ENCODE peak calls at places on chromosomes 12 and 14, in four cellular contexts. One of them, this sample, is unnamed. For H3K9me3, the result is how much of the 10 kb centered on the place peaks cover.

GRCh38 chr12:111673503-111673902 is 12.3 kb downstream of the BRAP start:
- DNase-seq in hepatocyte: peak
- DNase-seq in right atrium auricular region: no peak
- DNase-seq in esophagus squamous epithelium: no peak
- DNase-seq in this sample: no peak

GRCh38 chr12:15848606-15849005 is 33.6 kb upstream of the STRAP start:
- DNase-seq in hepatocyte: no peak
- DNase-seq in right atrium auricular region: no peak
- DNase-seq in esophagus squamous epithelium: no peak
- DNase-seq in this sample: no peak

GRCh38 chr12:113208041-113208934 is 13.0 kb upstream of the TPCN1 start:
- DNase-seq in hepatocyte: no peak
- DNase-seq in right atrium auricular region: no peak
- DNase-seq in esophagus squamous epithelium: peak
- DNase-seq in this sample: peak

GRCh38 chr14:69471436-69471835 is 13.1 kb upstream of the PLEKHD1 start:
- DNase-seq in hepatocyte: no peak
- DNase-seq in right atrium auricular region: no peak
- DNase-seq in esophagus squamous epithelium: no peak
- DNase-seq in this sample: no peak

GRCh38 chr14:98297567-98297966 is 974.4 kb downstream of the BCL11B start:
- DNase-seq in hepatocyte: no peak
- DNase-seq in right atrium auricular region: no peak
- DNase-seq in esophagus squamous epithelium: no peak
- DNase-seq in this sample: no peak

GRCh38 chr12:18719922-18720321 is 17.9 kb downstream of the PLCZ1 start:
- DNase-seq in hepatocyte: no peak
- DNase-seq in right atrium auricular region: no peak
- DNase-seq in esophagus squamous epithelium: no peak
- DNase-seq in this sample: no peak

GRCh38 chr14:51716610-51717009 is 64.9 kb downstream of the FRMD6 start:
- DNase-seq in hepatocyte: no peak
- DNase-seq in right atrium auricular region: no peak
- DNase-seq in esophagus squamous epithelium: no peak
- DNase-seq in this sample: no peak

GRCh38 chr12:119145367-119145766 is 33.4 kb upstream of the HSPB8 start:
- DNase-seq in hepatocyte: no peak
- DNase-seq in right atrium auricular region: no peak
- DNase-seq in esophagus squamous epithelium: no peak
- DNase-seq in this sample: no peak

GRCh38 chr14:104341532-104342434 is 203.4 kb downstream of the KIF26A start:
- DNase-seq in hepatocyte: peak
- DNase-seq in right atrium auricular region: no peak
- DNase-seq in esophagus squamous epithelium: no peak
- DNase-seq in this sample: no peak

GRCh38 chr14:84987042-84987441 is 542.9 kb upstream of the FLRT2 start:
- DNase-seq in hepatocyte: peak
- DNase-seq in right atrium auricular region: no peak
- DNase-seq in esophagus squamous epithelium: no peak
- DNase-seq in this sample: no peak

GRCh38 chr12:41264281-41264680 is 76.2 kb downstream of the PDZRN4 start:
- DNase-seq in hepatocyte: no peak
- DNase-seq in right atrium auricular region: no peak
- DNase-seq in esophagus squamous epithelium: no peak
- DNase-seq in this sample: no peak

GRCh38 chr14:36402867-36403266 is 82.4 kb upstream of the MBIP start:
- DNase-seq in hepatocyte: no peak
- DNase-seq in right atrium auricular region: no peak
- DNase-seq in esophagus squamous epithelium: no peak
- DNase-seq in this sample: no peak

GRCh38 chr14:99586054-99586760 is 17.8 kb downstream of the CCDC85C start:
- DNase-seq in hepatocyte: no peak
- DNase-seq in right atrium auricular region: no peak
- DNase-seq in esophagus squamous epithelium: no peak
- DNase-seq in this sample: no peak

GRCh38 chr12:55996715-55997534 is at the start of gene SUOX:
- DNase-seq in hepatocyte: peak
- DNase-seq in right atrium auricular region: peak
- DNase-seq in esophagus squamous epithelium: peak
- DNase-seq in this sample: no peak

GRCh38 chr12:104609083-104609844 is 152.5 kb downstream of the CHST11 start:
- DNase-seq in hepatocyte: no peak
- DNase-seq in right atrium auricular region: no peak
- DNase-seq in esophagus squamous epithelium: no peak
- DNase-seq in this sample: no peak

GRCh38 chr12:107593713-107594381 is 91.8 kb upstream of the PWP1 start:
- DNase-seq in hepatocyte: no peak
- DNase-seq in right atrium auricular region: no peak
- DNase-seq in esophagus squamous epithelium: no peak
- DNase-seq in this sample: no peak

GRCh38 chr12:75850751-75851462 is 180.7 kb downstream of the PHLDA1 start:
- DNase-seq in hepatocyte: peak
- DNase-seq in right atrium auricular region: no peak
- DNase-seq in esophagus squamous epithelium: no peak
- DNase-seq in this sample: no peak

GRCh38 chr14:104723651-104724406 is at the start of gene ADSS1:
- DNase-seq in hepatocyte: peak
- DNase-seq in right atrium auricular region: no peak
- DNase-seq in esophagus squamous epithelium: no peak
- DNase-seq in this sample: peak

GRCh38 chr14:20855652-20856291 is 35.4 kb upstream of the RNASE3 start:
- DNase-seq in hepatocyte: peak
- DNase-seq in right atrium auricular region: peak
- DNase-seq in esophagus squamous epithelium: peak
- DNase-seq in this sample: peak

GRCh38 chr14:65392296-65392695 is 20.2 kb upstream of the FUT8 start:
- DNase-seq in hepatocyte: no peak
- DNase-seq in right atrium auricular region: no peak
- DNase-seq in esophagus squamous epithelium: no peak
- DNase-seq in this sample: no peak

GRCh38 chr12:70040141-70040540 is 203.1 kb upstream of the CNOT2 start:
- DNase-seq in hepatocyte: peak
- DNase-seq in right atrium auricular region: no peak
- DNase-seq in esophagus squamous epithelium: no peak
- DNase-seq in this sample: no peak

GRCh38 chr12:115916910-115917668 is 360.4 kb downstream of the MED13L start:
- DNase-seq in hepatocyte: peak
- DNase-seq in right atrium auricular region: no peak
- DNase-seq in esophagus squamous epithelium: no peak
- DNase-seq in this sample: peak

GRCh38 chr12:4271433-4272013 is 2.0 kb upstream of the CCND2 start:
- DNase-seq in hepatocyte: no peak
- DNase-seq in right atrium auricular region: no peak
- DNase-seq in esophagus squamous epithelium: no peak
- DNase-seq in this sample: no peak

GRCh38 chr14:75875958-75876357 is 105.8 kb downstream of the TGFB3 start:
- DNase-seq in hepatocyte: no peak
- DNase-seq in right atrium auricular region: no peak
- DNase-seq in esophagus squamous epithelium: no peak
- DNase-seq in this sample: no peak

GRCh38 chr14:56150645-56151345 is 32.6 kb downstream of the PELI2 start:
- DNase-seq in hepatocyte: no peak
- DNase-seq in right atrium auricular region: no peak
- DNase-seq in esophagus squamous epithelium: no peak
- DNase-seq in this sample: no peak

GRCh38 chr12:56679834-56680575 is 8.1 kb downstream of the PTGES3 start:
- DNase-seq in hepatocyte: no peak
- DNase-seq in right atrium auricular region: peak
- DNase-seq in esophagus squamous epithelium: no peak
- DNase-seq in this sample: no peak

GRCh38 chr14:63901434-63902085 is 48.8 kb downstream of the SYNE2 start:
- DNase-seq in hepatocyte: no peak
- DNase-seq in right atrium auricular region: no peak
- DNase-seq in esophagus squamous epithelium: no peak
- DNase-seq in this sample: no peak

GRCh38 chr14:104420990-104421389 is 158.6 kb upstream of the C14orf180 start:
- DNase-seq in hepatocyte: no peak
- DNase-seq in right atrium auricular region: peak
- DNase-seq in esophagus squamous epithelium: no peak
- DNase-seq in this sample: no peak

GRCh38 chr14:23492618-23493272 is 23.2 kb downstream of the NGDN start:
- DNase-seq in hepatocyte: no peak
- DNase-seq in right atrium auricular region: no peak
- DNase-seq in esophagus squamous epithelium: no peak
- DNase-seq in this sample: no peak

GRCh38 chr12:132006056-132006680 is 56.4 kb downstream of the EP400 start:
- DNase-seq in hepatocyte: no peak
- DNase-seq in right atrium auricular region: no peak
- DNase-seq in esophagus squamous epithelium: no peak
- DNase-seq in this sample: no peak

GRCh38 chr12:86903166-86903565 is 647.0 kb upstream of the MGAT4C start:
- DNase-seq in hepatocyte: no peak
- DNase-seq in right atrium auricular region: no peak
- DNase-seq in esophagus squamous epithelium: no peak
- DNase-seq in this sample: no peak

GRCh38 chr12:40689576-40689975 is 2.7 kb upstream of the CNTN1 start:
- DNase-seq in hepatocyte: no peak
- DNase-seq in right atrium auricular region: no peak
- DNase-seq in esophagus squamous epithelium: no peak
- DNase-seq in this sample: no peak

GRCh38 chr14:24368562-24369252 is 723 bp downstream of the NFATC4 start:
- DNase-seq in hepatocyte: peak
- DNase-seq in right atrium auricular region: no peak
- DNase-seq in esophagus squamous epithelium: no peak
- DNase-seq in this sample: peak

GRCh38 chr14:106393742-106394141 is 867.4 kb downstream of the TMEM121 start:
- DNase-seq in hepatocyte: no peak
- DNase-seq in right atrium auricular region: no peak
- DNase-seq in esophagus squamous epithelium: no peak
- DNase-seq in this sample: no peak
- H3K9me3 ChIP-seq in hepatocyte: under half
- H3K9me3 ChIP-seq in right atrium auricular region: under half
- H3K9me3 ChIP-seq in esophagus squamous epithelium: under half
- H3K9me3 ChIP-seq in this sample: under half

DNA sequence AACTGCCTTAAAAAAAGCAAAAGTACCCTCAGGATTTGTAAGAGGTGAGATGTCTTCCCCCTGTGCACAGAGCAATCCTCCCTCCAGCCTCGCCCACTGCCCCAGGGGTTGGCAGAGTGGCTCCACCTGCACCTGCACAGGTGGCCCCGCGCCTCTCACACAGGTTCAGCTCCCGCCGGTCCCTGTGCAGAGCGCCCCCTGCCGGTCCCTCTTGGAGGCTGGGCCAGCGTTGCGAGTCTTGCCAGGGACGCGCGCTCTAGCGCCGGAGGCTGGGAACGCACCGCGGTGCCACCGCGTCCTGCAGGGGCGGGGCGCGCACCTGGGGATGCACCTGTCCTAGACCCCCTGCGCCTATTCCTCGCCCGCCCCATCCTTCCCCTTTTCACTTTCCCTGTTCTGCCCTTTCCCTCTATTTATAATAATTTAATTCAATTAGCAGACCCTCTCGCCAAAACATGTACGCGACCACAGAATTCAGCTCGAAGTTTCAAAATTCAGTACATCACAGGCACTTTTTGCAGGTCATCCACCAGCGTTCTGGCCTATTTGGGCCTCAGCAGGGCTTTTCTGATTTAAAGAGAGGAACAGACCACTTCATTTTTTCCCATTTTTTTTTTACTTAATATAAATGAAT is 618.6 kb downstream of the AACS start:
- DNase-seq in hepatocyte: peak
- DNase-seq in right atrium auricular region: no peak
- DNase-seq in esophagus squamous epithelium: no peak
- DNase-seq in this sample: no peak
- TF ChIP-seq CTCF in hepatocyte: peak
- TF ChIP-seq CTCF in right atrium auricular region: no peak
- TF ChIP-seq CTCF in esophagus squamous epithelium: peak
- TF ChIP-seq CTCF in this sample: no peak

GRCh38 chr14:89171628-89172027 is 245.4 kb downstream of the FOXN3 start:
- DNase-seq in hepatocyte: no peak
- DNase-seq in right atrium auricular region: no peak
- DNase-seq in esophagus squamous epithelium: no peak
- DNase-seq in this sample: no peak
- H3K9me3 ChIP-seq in hepatocyte: under half
- H3K9me3 ChIP-seq in right atrium auricular region: under half
- H3K9me3 ChIP-seq in esophagus squamous epithelium: under half
- H3K9me3 ChIP-seq in this sample: under half

GRCh38 chr12:46556820-46557524 is 184.4 kb upstream of the SLC38A2 start:
- DNase-seq in hepatocyte: no peak
- DNase-seq in right atrium auricular region: no peak
- DNase-seq in esophagus squamous epithelium: no peak
- DNase-seq in this sample: no peak
- TF ChIP-seq CTCF in hepatocyte: no peak
- TF ChIP-seq CTCF in right atrium auricular region: no peak
- TF ChIP-seq CTCF in esophagus squamous epithelium: no peak
- TF ChIP-seq CTCF in this sample: no peak

GRCh38 chr12:64782181-64782580 is 23.0 kb upstream of the GNS start:
- DNase-seq in hepatocyte: no peak
- DNase-seq in right atrium auricular region: no peak
- DNase-seq in esophagus squamous epithelium: no peak
- DNase-seq in this sample: no peak
- H3K9me3 ChIP-seq in hepatocyte: under half
- H3K9me3 ChIP-seq in right atrium auricular region: under half
- H3K9me3 ChIP-seq in esophagus squamous epithelium: under half
- H3K9me3 ChIP-seq in this sample: under half

DNA sequence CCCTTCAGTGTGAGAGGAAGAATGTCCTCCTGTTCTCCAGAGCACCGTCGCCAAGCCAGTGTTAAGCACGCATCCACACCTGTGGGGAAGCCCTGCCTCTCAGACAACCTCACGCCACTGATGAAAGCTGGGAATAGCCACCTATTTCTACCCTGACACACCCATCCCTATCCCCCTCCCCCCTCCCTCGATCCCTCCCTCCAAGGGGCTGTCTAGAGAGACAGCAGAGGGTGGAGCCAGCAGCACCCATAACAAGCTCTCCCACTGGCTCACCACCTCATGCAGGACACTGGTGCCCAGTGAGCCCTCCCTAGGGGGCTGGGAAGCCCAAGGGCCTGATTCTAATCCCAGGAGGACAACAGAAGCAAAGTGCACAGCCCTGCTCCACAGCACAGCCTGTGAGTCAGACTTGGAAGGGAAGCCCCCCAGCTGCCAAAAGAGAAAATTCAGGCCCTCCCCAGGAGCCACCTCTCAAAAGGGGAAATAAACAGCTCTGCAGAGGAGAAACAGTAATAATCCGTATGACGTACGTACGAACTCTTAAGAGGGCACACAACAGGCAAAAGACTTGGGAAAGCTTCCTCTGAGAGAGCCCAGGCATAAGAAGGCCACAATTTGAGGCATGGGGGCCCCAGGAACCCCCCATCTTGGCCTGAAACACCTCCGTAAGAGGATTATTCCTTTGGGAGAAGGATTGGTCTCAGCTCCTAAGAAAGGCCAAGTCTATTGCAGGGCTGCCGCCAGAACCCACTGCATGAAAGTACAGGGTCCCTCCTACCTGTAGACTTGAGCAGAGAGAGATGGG is 7.7 kb downstream of the PITPNM2 start:
- DNase-seq in hepatocyte: peak
- DNase-seq in right atrium auricular region: no peak
- DNase-seq in esophagus squamous epithelium: no peak
- DNase-seq in this sample: no peak
- TF ChIP-seq CTCF in hepatocyte: no peak
- TF ChIP-seq CTCF in right atrium auricular region: no peak
- TF ChIP-seq CTCF in esophagus squamous epithelium: no peak
- TF ChIP-seq CTCF in this sample: no peak

GRCh38 chr14:105845725-105846309 is 319.4 kb downstream of the TMEM121 start:
- DNase-seq in hepatocyte: no peak
- DNase-seq in right atrium auricular region: peak
- DNase-seq in esophagus squamous epithelium: no peak
- DNase-seq in this sample: no peak
- H3K9me3 ChIP-seq in hepatocyte: under half
- H3K9me3 ChIP-seq in right atrium auricular region: under half
- H3K9me3 ChIP-seq in esophagus squamous epithelium: under half
- H3K9me3 ChIP-seq in this sample: under half

This sample was measured in CD4-positive, alpha-beta T cell.